ENCODE peak calls at places on chromosomes 7 and 10, in nine cellular contexts. A is endodermal cell; B is body of pancreas; E is psoas muscle; Q is spleen; J is heart right ventricle; D is ovary; G is adipocyte; P is CD8-positive, alpha-beta memory T cell. T is an unnamed sample. For H3K4me1, the result is how much of the 10 kb centered on the place peaks cover.

GRCh38 chr10:48594799-48595198 is 10.1 kb downstream of the ARHGAP22 start:
- DNase-seq in B (no peak), G (no peak), Q (no peak), P (no peak), E (no peak), D (no peak), A (peak), J (no peak), T (no peak)

GRCh38 chr7:74044366-74045350 is 16.7 kb downstream of the ELN start:
- DNase-seq in A (no peak), D (no peak), E (peak), Q (no peak), B (no peak), P (no peak), G (no peak), J (no peak), T (no peak)

GRCh38 chr7:139648617-139648932 is 125.1 kb downstream of the CLEC2L start:
- DNase-seq in E (no peak), P (no peak), Q (no peak), B (no peak), G (no peak), D (no peak), J (peak), A (no peak), T (no peak)

GRCh38 chr10:87547734-87548311 is 43.1 kb downstream of the MINPP1 start:
- DNase-seq in G (peak), D (no peak), A (no peak), P (no peak), E (no peak), J (no peak), B (no peak), Q (no peak), T (no peak)

GRCh38 chr7:80288175-80289122 is 153.8 kb downstream of the GNAI1 start:
- DNase-seq in B (no peak), A (peak), G (no peak), Q (no peak), D (no peak), J (no peak), P (no peak), E (no peak), T (no peak)

GRCh38 chr7:77413861-77414424 is 2.2 kb downstream of the GSAP start:
- DNase-seq in G (peak), B (no peak), E (no peak), D (no peak), P (no peak), Q (no peak), J (no peak), A (no peak), T (no peak)

GRCh38 chr10:86936661-86937501 is 20.5 kb downstream of the MMRN2 start:
- DNase-seq in J (no peak), E (no peak), P (no peak), Q (no peak), G (peak), B (peak), D (no peak), A (peak), T (no peak)

GRCh38 chr10:49633327-49634045 is 19.6 kb downstream of the CHAT start:
- DNase-seq in A (peak), G (no peak), P (no peak), D (no peak), Q (peak), E (no peak), J (no peak), B (no peak), T (no peak)

GRCh38 chr10:83625831-83626360 is 513.4 kb upstream of the GHITM start:
- DNase-seq in P (no peak), B (no peak), J (no peak), A (peak), E (no peak), G (no peak), D (no peak), Q (no peak), T (no peak)

GRCh38 chr7:134565643-134566136 is 16.8 kb downstream of the AKR1B15 start:
- DNase-seq in G (peak), Q (no peak), D (no peak), A (no peak), B (no peak), J (no peak), E (peak), P (no peak), T (no peak)

GRCh38 chr10:21194510-21194993 is 297.4 kb upstream of the NEBL start:
- DNase-seq in E (no peak), D (no peak), P (no peak), J (no peak), Q (no peak), G (no peak), A (no peak), B (peak), T (no peak)

GRCh38 chr7:71191766-71192165 is 59.8 kb downstream of the GALNT17 start:
- DNase-seq in J (no peak), D (no peak), Q (no peak), B (no peak), A (peak), P (no peak), E (no peak), G (no peak), T (no peak)

GRCh38 chr7:134789967-134790685 is 10.7 kb downstream of the CALD1 start:
- DNase-seq in P (no peak), G (peak), J (peak), D (no peak), B (no peak), A (peak), E (no peak), Q (no peak), T (no peak)

GRCh38 chr10:60208676-60209269 is 180.9 kb downstream of the ANK3 start:
- DNase-seq in A (no peak), J (no peak), D (no peak), E (no peak), P (no peak), G (peak), B (no peak), Q (no peak), T (no peak)

GRCh38 chr7:108016841-108017775 is 14.1 kb upstream of the LAMB1 start:
- DNase-seq in J (no peak), B (no peak), D (no peak), A (no peak), Q (no peak), G (peak), P (no peak), E (no peak), T (no peak)

GRCh38 chr10:110802551-110803238 is 69.0 kb upstream of the PDCD4 start:
- DNase-seq in D (peak), P (no peak), J (peak), G (peak), B (peak), Q (peak), A (no peak), E (peak), T (peak)

GRCh38 chr10:98055875-98056516 is 25.6 kb upstream of the CRTAC1 start:
- DNase-seq in J (no peak), G (peak), B (no peak), Q (no peak), A (peak), E (no peak), P (no peak), D (no peak), T (no peak)

GRCh38 chr7:33601884-33602283 is 303.5 kb upstream of the BMPER start:
- DNase-seq in E (no peak), Q (no peak), P (no peak), J (no peak), G (no peak), D (no peak), B (no peak), A (no peak), T (no peak)

GRCh38 chr7:36277247-36277542 is 112.5 kb upstream of the ANLN start:
- DNase-seq in Q (no peak), E (no peak), J (no peak), G (no peak), B (no peak), P (no peak), D (no peak), A (no peak), T (no peak)

GRCh38 chr7:489876-490275 is 29.8 kb downstream of the PDGFA start:
- DNase-seq in G (no peak), J (no peak), D (no peak), E (no peak), Q (peak), A (no peak), P (no peak), B (peak), T (no peak)

GRCh38 chr7:16978358-16979244 is 96.8 kb upstream of the AGR3 start:
- DNase-seq in Q (no peak), J (no peak), B (no peak), G (peak), E (no peak), D (no peak), P (no peak), A (no peak), T (no peak)

GRCh38 chr10:125264752-125265578 is 104.6 kb upstream of the CTBP2 start:
- DNase-seq in B (no peak), J (no peak), P (no peak), D (no peak), G (no peak), E (no peak), Q (no peak), A (peak), T (no peak)

GRCh38 chr10:101560293-101561067 is 27.6 kb downstream of the POLL start:
- DNase-seq in G (no peak), E (no peak), A (no peak), Q (peak), J (no peak), B (no peak), P (no peak), D (no peak), T (no peak)

GRCh38 chr7:120838281-120838682 is 19.7 kb downstream of the TSPAN12 start:
- DNase-seq in G (no peak), J (no peak), B (no peak), Q (no peak), A (no peak), P (no peak), E (no peak), D (no peak), T (no peak)

GRCh38 chr10:37856881-37857286 is 526 bp downstream of the ZNF248 start:
- DNase-seq in E (peak), P (peak), Q (peak), G (peak), A (no peak), D (peak), J (peak), B (peak), T (no peak)

GRCh38 chr10:124151466-124152095 is 58.2 kb upstream of the CHST15 start:
- DNase-seq in G (no peak), B (no peak), A (peak), Q (peak), D (no peak), J (no peak), E (no peak), P (no peak), T (no peak)

GRCh38 chr7:2824678-2825461 is 19.2 kb downstream of the GNA12 start:
- DNase-seq in E (no peak), J (no peak), D (no peak), B (no peak), G (no peak), A (peak), P (no peak), Q (no peak), T (no peak)

GRCh38 chr10:83539528-83540308 is 599.6 kb upstream of the GHITM start:
- DNase-seq in Q (no peak), E (peak), B (peak), P (no peak), G (peak), D (peak), A (peak), J (peak), T (no peak)

GRCh38 chr7:66921396-66921917 is 432 bp downstream of the TMEM248 start:
- DNase-seq in E (peak), B (peak), A (no peak), D (peak), P (no peak), Q (peak), J (peak), G (peak), T (no peak)

GRCh38 chr7:70492641-70493040 is 639.3 kb upstream of the GALNT17 start:
- DNase-seq in P (no peak), E (no peak), D (no peak), J (no peak), B (no peak), A (no peak), Q (no peak), G (no peak), T (no peak)

GRCh38 chr10:63436225-63436624 is 29.6 kb downstream of the JMJD1C start:
- DNase-seq in D (no peak), B (no peak), A (no peak), Q (no peak), E (no peak), G (no peak), P (no peak), J (no peak), T (no peak)

GRCh38 chr10:133299224-133299623 is 9.4 kb downstream of the TUBGCP2 start:
- DNase-seq in A (no peak), P (no peak), E (no peak), B (no peak), D (no peak), G (no peak), Q (no peak), J (no peak), T (no peak)
- H3K4me1 ChIP-seq in A (under half), P (under half), E (under half), B (under half), D (under half), G (under half), Q (under half), J (under half), T (under half)

GRCh38 chr7:55561756-55562155 is 10.5 kb downstream of the VOPP1 start:
- DNase-seq in D (no peak), Q (no peak), E (no peak), G (no peak), J (no peak), P (no peak), B (no peak), A (no peak), T (no peak)

GRCh38 chr7:55556031-55556430 is 16.3 kb downstream of the VOPP1 start:
- DNase-seq in A (peak), B (peak), G (no peak), P (no peak), E (no peak), J (no peak), Q (no peak), D (no peak), T (no peak)

GRCh38 chr7:55556492-55556891 is 15.8 kb downstream of the VOPP1 start:
- DNase-seq in B (no peak), G (no peak), P (no peak), A (no peak), J (no peak), Q (no peak), E (no peak), D (no peak), T (no peak)

GRCh38 chr7:55557666-55558188 is 14.6 kb downstream of the VOPP1 start:
- DNase-seq in Q (no peak), D (no peak), B (no peak), E (no peak), J (no peak), G (no peak), A (peak), P (no peak), T (no peak)

DNA sequence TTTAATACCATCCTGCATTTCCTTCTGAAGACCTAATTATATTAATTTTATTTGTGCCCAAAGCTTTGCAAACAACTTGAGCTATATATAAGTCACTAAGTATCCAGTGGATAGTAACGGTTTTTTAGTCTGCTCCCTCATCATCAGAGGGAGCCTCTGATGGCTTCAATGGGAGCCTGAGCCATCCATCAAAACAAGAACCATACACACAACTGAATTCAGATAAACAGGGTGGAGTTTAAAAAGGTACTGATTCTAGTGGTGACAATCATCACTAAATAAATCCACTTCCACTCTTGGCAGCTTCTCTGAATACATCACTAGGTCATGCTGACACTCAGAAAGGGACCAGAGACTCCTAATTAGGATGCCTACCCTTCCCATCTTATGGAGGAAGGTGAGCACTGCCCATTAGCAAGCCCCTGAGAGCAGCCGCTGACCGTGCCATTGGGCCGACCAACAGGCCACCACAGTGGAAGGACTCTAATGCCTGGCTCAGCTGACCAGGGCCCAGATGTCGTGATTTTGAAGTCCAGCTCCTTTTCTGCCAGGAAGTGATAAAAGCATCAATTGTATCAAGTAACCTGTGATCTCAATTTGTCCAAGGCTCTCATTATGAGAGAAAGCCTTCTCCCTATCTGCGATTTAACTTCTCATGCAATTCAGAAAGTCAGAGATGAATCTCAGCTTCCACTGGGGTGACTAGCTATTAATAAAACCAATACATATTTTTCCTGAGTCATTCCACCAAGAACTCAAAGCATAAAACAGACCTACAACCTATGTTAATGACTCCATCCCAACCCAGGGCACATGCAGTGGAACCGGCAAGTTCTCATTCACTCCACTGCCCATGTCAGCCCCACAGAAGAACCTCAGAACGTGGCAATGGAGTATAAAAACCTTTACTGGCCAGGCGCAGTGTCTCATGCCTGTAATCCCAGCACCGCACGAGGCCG is 13.1 kb downstream of the VOPP1 start:
- DNase-seq in Q (no peak), P (no peak), B (no peak), G (no peak), A (no peak), J (no peak), E (no peak), D (no peak), T (no peak)
- H3K4me1 ChIP-seq in Q (half or more), P (half or more), B (under half), G (under half), A (under half), J (under half), E (under half), D (under half), T (under half)

GRCh38 chr7:31873816-31874597 is 187.0 kb downstream of the PPP1R17 start:
- DNase-seq in D (no peak), B (no peak), J (no peak), Q (no peak), A (no peak), E (no peak), P (no peak), G (no peak), T (no peak)
- H3K4me1 ChIP-seq in D (under half), B (under half), J (under half), Q (under half), A (under half), E (under half), P (under half), G (under half), T (under half)

GRCh38 chr10:119867317-119867716 is 5.3 kb downstream of the MCMBP start:
- DNase-seq in Q (no peak), D (no peak), G (no peak), E (no peak), P (no peak), A (no peak), J (no peak), B (no peak), T (no peak)
- H3K4me1 ChIP-seq in Q (under half), D (under half), G (under half), E (under half), P (under half), A (under half), J (under half), B (under half), T (under half)

GRCh38 chr7:155208681-155209477 is 88.8 kb upstream of the INSIG1 start:
- DNase-seq in B (no peak), P (no peak), E (no peak), A (no peak), Q (peak), D (no peak), G (peak), J (peak), T (no peak)

GRCh38 chr7:155210386-155210785 is 87.3 kb upstream of the INSIG1 start:
- DNase-seq in D (no peak), E (no peak), G (no peak), J (no peak), B (no peak), Q (peak), P (no peak), A (no peak), T (no peak)

GRCh38 chr7:155209478-155209864 is 88.2 kb upstream of the INSIG1 start:
- DNase-seq in G (no peak), B (no peak), P (no peak), A (no peak), D (no peak), E (no peak), J (no peak), Q (no peak), T (no peak)

GRCh38 chr7:155211173-155211572 is 86.5 kb upstream of the INSIG1 start:
- DNase-seq in D (no peak), G (no peak), E (no peak), J (no peak), B (no peak), A (no peak), Q (peak), P (no peak), T (no peak)

GRCh38 chr7:155209920-155210319 is 87.8 kb upstream of the INSIG1 start:
- DNase-seq in J (no peak), B (no peak), A (no peak), D (no peak), E (no peak), P (no peak), Q (peak), G (no peak), T (no peak)
- H3K4me1 ChIP-seq in J (under half), B (under half), A (under half), D (under half), E (under half), P (under half), Q (under half), G (under half), T (under half)

DNA sequence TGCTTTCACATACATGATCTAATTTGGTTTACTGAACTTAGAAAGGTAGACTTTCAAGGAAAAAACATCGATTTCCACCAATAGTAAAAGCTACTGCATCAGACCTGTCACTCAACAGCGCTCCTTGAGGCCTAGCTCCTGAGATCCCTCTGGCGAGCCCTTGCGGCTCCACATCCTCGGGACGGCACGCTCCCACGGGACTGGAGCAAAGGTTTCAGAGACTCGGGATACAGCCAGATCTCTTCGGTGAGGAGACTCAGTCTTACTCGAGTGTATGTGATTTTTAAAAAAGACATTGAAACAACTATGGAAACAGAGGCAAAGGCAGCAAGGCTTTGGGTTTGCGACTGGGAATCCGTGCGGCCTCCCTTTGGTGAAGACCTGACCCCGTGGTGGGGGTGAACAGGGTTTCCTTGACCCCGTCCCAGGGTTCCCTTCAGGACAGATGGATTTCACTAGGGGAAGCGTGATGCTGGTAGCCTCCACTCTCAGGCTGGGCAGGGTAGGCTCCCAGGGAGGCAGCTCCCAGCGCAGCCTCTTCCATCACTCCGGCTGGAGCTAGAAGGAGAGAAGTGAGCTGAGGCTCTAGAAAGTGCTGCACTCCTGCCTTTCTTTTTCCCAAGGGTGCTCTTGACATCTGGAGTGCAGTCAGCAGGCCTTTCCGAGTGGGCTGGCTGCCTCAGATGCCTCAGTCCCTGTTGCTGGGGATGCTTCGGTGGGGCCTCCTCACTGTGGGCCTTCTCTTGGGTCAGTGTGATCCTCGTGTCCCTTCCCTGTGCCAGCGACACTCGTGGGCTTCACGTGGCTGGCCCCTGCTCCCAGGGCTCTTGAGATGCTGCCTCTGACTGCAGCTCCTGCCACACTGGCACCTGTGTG is 5.8 kb upstream of the ATP6V0E2 start:
- DNase-seq in P (no peak), A (peak), J (no peak), D (no peak), B (no peak), G (no peak), Q (no peak), E (no peak), T (no peak)
- H3K4me1 ChIP-seq in P (half or more), A (under half), J (under half), D (under half), B (under half), G (under half), Q (half or more), E (under half), T (half or more)

DNA sequence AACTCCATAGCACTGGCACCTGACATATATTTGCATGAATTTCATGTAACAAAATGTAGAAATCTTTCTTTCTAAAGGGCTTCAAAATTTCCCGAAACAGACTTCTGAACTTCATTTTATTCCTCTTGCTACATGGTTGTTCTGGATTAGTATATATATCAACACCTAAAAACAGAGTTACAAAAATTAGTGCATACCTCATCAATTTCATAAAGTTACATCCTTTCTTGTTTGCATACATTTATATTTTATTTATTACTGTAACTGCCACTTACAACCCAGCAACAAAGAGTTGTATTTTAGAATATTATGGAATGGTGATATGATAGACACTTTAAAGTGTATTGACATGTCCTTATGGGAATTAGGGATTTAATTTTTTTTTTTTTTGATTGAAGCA is 2.0 kb upstream of the ITGB8 start:
- DNase-seq in G (no peak), B (no peak), J (no peak), Q (no peak), P (no peak), A (no peak), E (no peak), D (no peak), T (no peak)
- H3K4me1 ChIP-seq in G (under half), B (under half), J (under half), Q (under half), P (under half), A (under half), E (under half), D (under half), T (under half)

T was measured in effector memory CD4-positive, alpha-beta T cell.